ENCODE peak calls at places on chromosomes 6 and 20, in six cellular contexts. C, F, L, H, M and Z are unnamed samples.
A peak's percentile ranks its signal among the peaks of the same experiment; 100 is the strongest.

GRCh38 chr20:1182136-1182535 is 2.6 kb downstream of the TMEM74B start:
- DNase-seq in C (no peak), F (no peak), L (no peak), H (no peak), M (no peak), Z (no peak)

GRCh38 chr20:52410182-52410647 is 218.6 kb upstream of the ZFP64 start:
- DNase-seq in C (no peak), F (no peak), L (peak; percentile 51), H (no peak), M (peak; percentile 13), Z (no peak)

GRCh38 chr20:51542033-51542893 is at the start of gene NFATC2:
- DNase-seq in C (peak; percentile 69), F (peak; percentile 69), L (no peak), H (no peak), M (peak; percentile 64), Z (no peak)

GRCh38 chr20:21048841-21049273 is 57.3 kb downstream of the LINC00237 start:
- DNase-seq in C (peak; percentile 88), F (peak; percentile 72), L (no peak), H (peak; percentile 46), M (peak; percentile 50), Z (no peak)

GRCh38 chr6:81894286-81894685 is 141.8 kb upstream of the TENT5A start:
- DNase-seq in C (no peak), F (no peak), L (no peak), H (no peak), M (no peak), Z (peak; percentile 66)

GRCh38 chr6:111844376-111844775 is 28.9 kb downstream of the FYN start:
- DNase-seq in C (no peak), F (no peak), L (no peak), H (no peak), M (no peak), Z (no peak)

GRCh38 chr6:165889636-165890403 is 226.8 kb upstream of the PDE10A start:
- DNase-seq in C (peak; percentile 76), F (peak; percentile 43), L (no peak), H (peak; percentile 21), M (peak; percentile 16), Z (no peak)

GRCh38 chr20:18431206-18431605 is 35.6 kb downstream of the DZANK1 start:
- DNase-seq in C (no peak), F (no peak), L (no peak), H (no peak), M (no peak), Z (no peak)

DNA sequence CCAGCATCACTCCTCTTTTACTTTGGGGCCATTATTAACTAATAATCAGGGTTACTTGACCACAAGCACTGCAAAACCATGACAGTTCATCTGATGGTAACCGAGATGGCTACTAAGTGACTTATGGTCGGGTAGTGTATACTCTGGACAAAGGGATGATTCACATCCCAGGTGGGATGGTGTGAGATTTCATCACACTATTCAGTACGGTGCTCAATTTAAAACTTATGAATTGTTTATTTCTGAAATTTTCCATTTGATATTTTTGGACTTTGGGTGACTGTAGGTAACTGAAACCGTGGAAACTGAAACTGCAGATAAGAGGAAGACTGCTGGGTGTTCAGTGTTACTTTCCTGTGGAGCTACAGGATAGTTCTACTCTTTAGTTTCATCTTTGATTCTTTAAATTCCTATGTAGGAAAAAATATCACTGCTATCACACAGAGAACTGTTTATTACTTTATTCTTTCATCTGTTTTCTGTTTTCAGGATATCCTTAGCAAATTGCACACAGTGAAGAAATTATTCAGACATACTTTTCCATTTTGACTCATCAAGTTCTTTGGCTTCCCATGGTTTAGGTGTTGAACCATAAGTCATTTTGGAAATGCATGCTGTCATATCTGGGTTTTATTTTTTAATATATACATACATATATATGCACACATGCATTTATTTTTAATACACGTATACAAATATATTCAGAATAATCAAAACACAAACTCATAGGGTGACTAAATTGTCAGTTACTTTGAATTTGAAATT is 59.1 kb upstream of the C20orf144 start:
- DNase-seq in C (no peak), F (no peak), L (no peak), H (no peak), M (no peak), Z (peak; percentile 5)
- H3K4me3 ChIP-seq in C (no peak overlapping the region), F (no peak overlapping the region), L (no peak overlapping the region), H (no peak overlapping the region), M (no peak overlapping the region), Z (no peak overlapping the region)

GRCh38 chr6:33029297-33030184 is 20.1 kb upstream of the HLA-DOA start:
- DNase-seq in C (peak; percentile 28), F (no peak), L (peak; percentile 42), H (peak; percentile 45), M (peak; percentile 47), Z (peak; percentile 7)

GRCh38 chr6:33034554-33034953 is 25.2 kb upstream of the HLA-DOA start:
- DNase-seq in C (no peak), F (no peak), L (no peak), H (no peak), M (no peak), Z (no peak)

GRCh38 chr6:33028220-33028849 is 18.9 kb upstream of the HLA-DOA start:
- DNase-seq in C (no peak), F (no peak), L (no peak), H (no peak), M (no peak), Z (no peak)

DNA sequence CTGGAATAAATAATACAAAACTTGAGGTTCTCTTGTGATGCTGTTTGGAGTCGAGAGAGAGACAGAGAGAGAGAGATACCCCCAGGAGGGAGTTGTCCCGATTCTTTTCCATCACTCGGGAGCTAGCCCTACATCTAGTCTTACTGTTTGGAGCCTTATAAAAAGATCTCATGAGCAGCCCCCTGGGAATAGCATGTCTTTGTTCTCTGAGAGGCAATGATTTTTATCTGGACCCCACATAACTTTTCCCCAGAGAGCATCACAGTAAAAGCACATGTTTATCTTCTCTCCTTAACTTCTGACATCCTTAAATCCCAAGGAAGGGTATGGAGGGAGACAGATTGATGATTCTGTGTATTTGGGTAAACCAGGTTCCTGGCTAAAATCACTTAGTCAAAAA is 20.9 kb upstream of the HLA-DOA start:
- DNase-seq in C (no peak), F (no peak), L (no peak), H (no peak), M (no peak), Z (no peak)
- H3K4me3 ChIP-seq in C (no peak overlapping the region), F (no peak overlapping the region), L (no peak overlapping the region), H (no peak overlapping the region), M (no peak overlapping the region), Z (no peak overlapping the region)

GRCh38 chr6:31462964-31463940 is 34.7 kb upstream of the MICB start:
- DNase-seq in C (peak; percentile 97), F (peak; percentile 95), L (peak; percentile 93), H (peak; percentile 70), M (peak; percentile 97), Z (peak; percentile 65)
- H3K4me3 ChIP-seq in C (peak overlapping the region; percentile 52), F (peak overlapping the region; percentile 66), L (peak overlapping the region; percentile 26), H (no peak overlapping the region), M (peak overlapping the region; percentile 33), Z (peak overlapping the region; percentile 70)

GRCh38 chr6:26530203-26530602 is 8.0 kb upstream of the HMGN4 start:
- DNase-seq in C (no peak), F (no peak), L (no peak), H (no peak), M (no peak), Z (no peak)
- H3K4me3 ChIP-seq in C (no peak overlapping the region), F (no peak overlapping the region), L (no peak overlapping the region), H (no peak overlapping the region), M (no peak overlapping the region), Z (no peak overlapping the region)

GRCh38 chr6:90544741-90545140 is 42.1 kb downstream of the MAP3K7 start:
- DNase-seq in C (no peak), F (no peak), L (no peak), H (no peak), M (no peak), Z (no peak)
- H3K4me3 ChIP-seq in C (no peak overlapping the region), F (no peak overlapping the region), L (no peak overlapping the region), H (no peak overlapping the region), M (no peak overlapping the region), Z (no peak overlapping the region)

GRCh38 chr6:152096863-152097496 is 289.5 kb downstream of the ESR1 start:
- DNase-seq in C (no peak), F (peak; percentile 67), L (no peak), H (no peak), M (no peak), Z (peak; percentile 93)
- H3K4me3 ChIP-seq in C (no peak overlapping the region), F (no peak overlapping the region), L (no peak overlapping the region), H (no peak overlapping the region), M (no peak overlapping the region), Z (no peak overlapping the region)

GRCh38 chr6:167153523-167153959 is 4.2 kb downstream of the GPR31 start:
- DNase-seq in C (no peak), F (peak; percentile 5), L (no peak), H (no peak), M (peak; percentile 21), Z (no peak)
- H3K4me3 ChIP-seq in C (no peak overlapping the region), F (no peak overlapping the region), L (no peak overlapping the region), H (no peak overlapping the region), M (no peak overlapping the region), Z (peak overlapping the region; percentile 54)